ENCODE peak calls at places on chromosomes 11 and 22, in nine cellular contexts. T, E, F, O, N, B, I, Y and V are unnamed samples.

GRCh38 chr22:31733580-31734079 is 16.3 kb downstream of the PRR14L start:
- DNase-seq in T (no peak), E (no peak), F (no peak), O (no peak), N (no peak), B (no peak), I (no peak), Y (no peak), V (no peak)

GRCh38 chr11:117457835-117458234 is 130.2 kb downstream of the CEP164 start:
- DNase-seq in T (peak), E (no peak), F (no peak), O (no peak), N (no peak), B (no peak), I (no peak), Y (no peak), V (no peak)

GRCh38 chr11:69245491-69246345 is 48.2 kb upstream of the MYEOV start:
- DNase-seq in T (peak), E (no peak), F (no peak), O (peak), N (no peak), B (no peak), I (no peak), Y (no peak), V (no peak)

GRCh38 chr11:2715716-2716350 is 16.0 kb upstream of the KCNQ1OT1 start:
- DNase-seq in T (no peak), E (no peak), F (no peak), O (no peak), N (no peak), B (no peak), I (no peak), Y (no peak), V (no peak)

GRCh38 chr11:130616578-130616977 is 168.1 kb downstream of the ADAMTS15 start:
- DNase-seq in T (no peak), E (no peak), F (no peak), O (no peak), N (no peak), B (no peak), I (no peak), Y (no peak), V (no peak)

GRCh38 chr11:39630365-39630764 is 1829.1 kb downstream of the LRRC4C start:
- DNase-seq in T (no peak), E (no peak), F (no peak), O (no peak), N (no peak), B (no peak), I (no peak), Y (no peak), V (no peak)

GRCh38 chr22:37484115-37485005 is 1.8 kb downstream of the MFNG start:
- DNase-seq in T (no peak), E (peak), F (no peak), O (peak), N (peak), B (peak), I (no peak), Y (no peak), V (peak)

GRCh38 chr11:62132188-62132587 is 8.4 kb downstream of the INCENP start:
- DNase-seq in T (no peak), E (no peak), F (no peak), O (no peak), N (no peak), B (no peak), I (no peak), Y (no peak), V (no peak)

GRCh38 chr11:6357222-6357621 is 33.1 kb upstream of the SMPD1 start:
- DNase-seq in T (no peak), E (no peak), F (no peak), O (no peak), N (no peak), B (peak), I (no peak), Y (peak), V (peak)

GRCh38 chr11:75313457-75314272 is 37.8 kb downstream of the ARRB1 start:
- DNase-seq in T (no peak), E (no peak), F (no peak), O (no peak), N (peak), B (peak), I (no peak), Y (peak), V (no peak)

GRCh38 chr11:88103337-88104206 is 71.7 kb downstream of the RAB38 start:
- DNase-seq in T (peak), E (peak), F (peak), O (no peak), N (peak), B (no peak), I (peak), Y (peak), V (peak)

DNA sequence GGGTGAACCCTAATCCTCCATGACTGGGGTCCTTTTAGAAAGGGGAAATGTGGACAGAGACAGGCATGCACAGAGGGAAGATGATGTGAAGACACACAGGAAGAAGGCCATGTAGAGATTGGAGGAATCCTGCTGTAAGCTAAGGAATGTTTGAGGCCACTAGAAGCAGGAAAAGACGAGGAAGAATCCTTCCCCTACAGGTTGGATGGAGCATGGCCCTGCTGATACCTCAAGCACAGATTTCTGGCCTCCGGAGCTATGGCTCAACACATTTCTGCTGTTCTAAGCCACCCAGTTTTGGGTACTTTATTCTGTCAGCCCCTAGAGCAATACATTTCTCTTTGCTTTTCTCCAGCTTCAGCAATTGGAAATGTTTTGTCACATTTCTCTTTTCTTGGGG is 487.0 kb downstream of the MIAT start:
- DNase-seq in T (no peak), E (no peak), F (no peak), O (no peak), N (no peak), B (no peak), I (peak), Y (no peak), V (no peak)
- TF ChIP-seq CTCF in T (no peak), E (no peak), F (no peak), O (no peak), N (peak), B (no peak), I (no peak), Y (no peak), V (no peak)

DNA sequence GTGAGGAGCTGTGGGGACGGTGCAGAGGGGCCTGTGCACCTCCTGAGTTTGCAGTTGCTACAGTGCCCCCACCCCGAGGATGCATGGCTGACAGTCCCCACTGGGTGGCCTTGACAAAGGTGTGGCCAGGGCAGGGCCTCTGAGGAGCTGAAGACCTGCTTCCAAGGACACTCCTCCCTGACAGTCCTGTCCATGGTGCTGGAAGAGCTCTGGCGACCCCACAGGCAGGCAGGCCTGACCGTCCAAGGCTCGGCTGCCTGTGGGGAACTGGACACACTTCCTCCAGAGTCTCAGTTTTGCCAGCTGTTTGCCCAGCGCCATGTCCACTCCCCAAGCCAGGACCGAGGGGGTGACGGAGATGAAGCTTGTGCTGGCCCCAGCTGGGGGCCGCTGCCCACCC is 32.7 kb downstream of the BRSK2 start:
- DNase-seq in T (peak), E (no peak), F (no peak), O (no peak), N (peak), B (no peak), I (peak), Y (peak), V (no peak)
- TF ChIP-seq CTCF in T (no peak), E (no peak), F (no peak), O (no peak), N (no peak), B (no peak), I (no peak), Y (no peak), V (no peak)

DNA sequence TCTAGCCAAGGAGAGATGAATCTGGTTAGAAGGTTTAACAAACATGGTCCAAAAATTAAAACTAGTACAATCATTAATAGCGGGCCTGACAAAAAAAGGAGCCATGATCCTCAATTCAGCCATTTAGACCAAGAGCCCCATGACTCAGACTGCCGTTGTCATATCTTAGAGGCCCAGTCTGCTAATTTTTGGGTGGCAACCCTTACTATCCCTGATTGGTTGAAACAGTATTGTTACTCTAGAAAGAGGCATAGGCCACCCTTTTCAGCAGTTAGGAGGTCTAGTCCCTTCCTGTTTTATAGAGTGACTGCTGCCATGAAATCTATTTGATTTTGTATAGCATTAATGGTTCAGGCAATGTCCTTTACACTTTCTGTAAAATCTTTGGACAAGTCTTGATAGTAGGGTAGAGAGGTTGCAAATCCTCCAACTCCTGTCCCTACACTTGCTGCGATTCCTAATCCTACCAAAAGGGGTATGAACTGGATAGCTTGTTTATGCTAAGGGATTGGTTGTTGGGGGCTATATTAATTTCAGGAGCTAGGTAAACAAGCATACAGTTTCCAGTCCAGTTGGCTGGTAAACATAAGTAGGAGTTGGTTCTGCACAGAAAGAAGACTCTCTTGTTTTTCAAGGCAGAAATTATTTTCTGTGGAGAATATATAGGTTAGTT is 1056.3 kb upstream of the CNTN5 start:
- DNase-seq in T (no peak), E (no peak), F (no peak), O (no peak), N (no peak), B (no peak), I (no peak), Y (no peak), V (no peak)
- TF ChIP-seq CTCF in T (no peak), E (no peak), F (no peak), O (no peak), N (no peak), B (no peak), I (no peak), Y (no peak), V (no peak)

GRCh38 chr22:24753919-24754318 is 20.6 kb downstream of the PIWIL3 start:
- DNase-seq in T (no peak), E (no peak), F (no peak), O (no peak), N (no peak), B (no peak), I (no peak), Y (no peak), V (no peak)
- TF ChIP-seq CTCF in T (no peak), E (no peak), F (no peak), O (no peak), N (no peak), B (no peak), I (no peak), Y (no peak), V (no peak)